ENCODE peak calls at places on chromosomes 1 and 21, in five cellular contexts. Z is AG04450, D is spleen, A is thoracic aorta, O is lower lobe of right lung. U is an unnamed sample. For H3K27me3, the result is how much of the 10 kb centered on the place peaks cover.

GRCh38 chr1:154847891-154848290 is 22.2 kb downstream of the KCNN3 start:
- DNase-seq in O (no peak), A (no peak), D (no peak), Z (no peak), U (no peak)

GRCh38 chr1:119673171-119673940 is 25.3 kb upstream of the ZNF697 start:
- DNase-seq in O (no peak), Z (no peak), A (no peak), D (no peak), U (no peak)

GRCh38 chr1:40820911-40821693 is 37.5 kb downstream of the KCNQ4 start:
- DNase-seq in Z (no peak), D (no peak), A (no peak), O (no peak), U (no peak)

GRCh38 chr1:227661495-227661894 is 73.6 kb downstream of the JMJD4 start:
- DNase-seq in O (no peak), Z (no peak), A (no peak), D (no peak), U (no peak)

GRCh38 chr1:24925082-24925779 is 4.8 kb downstream of the RUNX3 start:
- DNase-seq in O (no peak), A (no peak), Z (no peak), D (no peak), U (no peak)

GRCh38 chr1:67135354-67135753 is 584 bp upstream of the C1orf141 start:
- DNase-seq in O (no peak), A (no peak), D (no peak), Z (peak), U (no peak)

GRCh38 chr1:145872421-145872891 is 13.2 kb downstream of the ANKRD35 start:
- DNase-seq in Z (no peak), D (peak), A (no peak), O (no peak), U (no peak)

GRCh38 chr21:41914358-41914757 is 35.2 kb upstream of the PRDM15 start:
- DNase-seq in O (no peak), A (no peak), Z (no peak), D (no peak), U (no peak)

GRCh38 chr1:150748859-150749719 is 16.5 kb downstream of the CTSS start:
- DNase-seq in Z (no peak), A (no peak), D (no peak), O (no peak), U (no peak)

GRCh38 chr1:3135073-3135745 is 66.2 kb downstream of the PRDM16 start:
- DNase-seq in Z (no peak), A (no peak), D (no peak), O (no peak), U (no peak)

GRCh38 chr1:111045033-111045722 is 81.5 kb upstream of the LRIF1 start:
- DNase-seq in O (no peak), D (no peak), A (no peak), Z (no peak), U (peak)

GRCh38 chr21:41726970-41727783 is 39.7 kb downstream of the RIPK4 start:
- DNase-seq in Z (no peak), D (no peak), A (peak), O (no peak), U (peak)

GRCh38 chr21:41112740-41113692 is 54.9 kb upstream of the BACE2 start:
- DNase-seq in D (no peak), A (no peak), O (no peak), Z (peak), U (no peak)

GRCh38 chr1:109799445-109799844 is 35.7 kb upstream of the EPS8L3 start:
- DNase-seq in O (no peak), D (no peak), Z (no peak), A (no peak), U (no peak)

GRCh38 chr1:161930064-161930463 is 93.6 kb downstream of the OLFML2B start:
- DNase-seq in Z (no peak), O (no peak), D (no peak), A (no peak), U (no peak)

GRCh38 chr21:33767236-33767635 is 124.9 kb downstream of the ITSN1 start:
- DNase-seq in Z (no peak), O (no peak), A (no peak), D (no peak), U (no peak)

GRCh38 chr21:40886931-40887330 is 40.0 kb upstream of the DSCAM start:
- DNase-seq in O (no peak), Z (no peak), A (no peak), D (no peak), U (peak)

GRCh38 chr21:26795866-26796329 is 49.3 kb downstream of the ADAMTS1 start:
- DNase-seq in A (no peak), D (no peak), Z (peak), O (no peak), U (no peak)

GRCh38 chr1:117198097-117198496 is 12.6 kb downstream of the VTCN1 start:
- DNase-seq in D (no peak), Z (no peak), A (no peak), O (no peak), U (no peak)

GRCh38 chr1:216086678-216087077 is 336.6 kb downstream of the USH2A start:
- DNase-seq in D (no peak), Z (no peak), A (no peak), O (no peak), U (no peak)

GRCh38 chr21:42456457-42456856 is 39.6 kb downstream of the RSPH1 start:
- DNase-seq in Z (no peak), A (no peak), O (no peak), D (peak), U (no peak)

GRCh38 chr1:33468972-33469371 is 3.5 kb upstream of the ZSCAN20 start:
- DNase-seq in Z (no peak), O (no peak), A (no peak), D (no peak), U (no peak)

GRCh38 chr1:220956861-220957605 is 77.8 kb downstream of the HLX start:
- DNase-seq in Z (peak), A (no peak), D (no peak), O (no peak), U (no peak)

GRCh38 chr1:228448372-228448771 is 31.7 kb upstream of the TRIM17 start:
- DNase-seq in Z (no peak), A (no peak), O (no peak), D (no peak), U (peak)

GRCh38 chr1:95451054-95451453 is 217.0 kb downstream of the RWDD3 start:
- DNase-seq in Z (no peak), A (no peak), D (no peak), O (no peak), U (peak)

GRCh38 chr1:28719332-28719619 is 17.5 kb upstream of the YTHDF2 start:
- DNase-seq in D (no peak), A (no peak), O (no peak), Z (no peak), U (no peak)

GRCh38 chr1:153773004-153773921 is 1.9 kb upstream of the SLC27A3 start:
- DNase-seq in Z (no peak), A (no peak), D (peak), O (no peak), U (no peak)

GRCh38 chr1:37434292-37434907 is 40.0 kb upstream of the ZC3H12A start:
- DNase-seq in Z (no peak), A (no peak), D (peak), O (peak), U (peak)

GRCh38 chr1:64363116-64363515 is 106.8 kb upstream of the CACHD1 start:
- DNase-seq in D (no peak), O (no peak), Z (no peak), A (no peak), U (no peak)

GRCh38 chr1:197980457-197980856 is 63.3 kb downstream of the LHX9 start:
- DNase-seq in O (no peak), A (no peak), D (no peak), Z (no peak), U (no peak)

GRCh38 chr1:2242814-2243725 is 15.0 kb downstream of the SKI start:
- DNase-seq in O (peak), Z (no peak), A (no peak), D (no peak), U (no peak)

GRCh38 chr21:43890042-43890441 is 25.0 kb downstream of the AGPAT3 start:
- DNase-seq in Z (no peak), A (no peak), D (peak), O (no peak), U (no peak)

GRCh38 chr1:115837762-115838421 is 3.0 kb downstream of the NHLH2 start:
- DNase-seq in D (no peak), Z (no peak), O (no peak), A (no peak), U (no peak)
- H3K4me3 ChIP-seq in D (no peak), Z (no peak), O (peak), A (peak), U (no peak)

DNA sequence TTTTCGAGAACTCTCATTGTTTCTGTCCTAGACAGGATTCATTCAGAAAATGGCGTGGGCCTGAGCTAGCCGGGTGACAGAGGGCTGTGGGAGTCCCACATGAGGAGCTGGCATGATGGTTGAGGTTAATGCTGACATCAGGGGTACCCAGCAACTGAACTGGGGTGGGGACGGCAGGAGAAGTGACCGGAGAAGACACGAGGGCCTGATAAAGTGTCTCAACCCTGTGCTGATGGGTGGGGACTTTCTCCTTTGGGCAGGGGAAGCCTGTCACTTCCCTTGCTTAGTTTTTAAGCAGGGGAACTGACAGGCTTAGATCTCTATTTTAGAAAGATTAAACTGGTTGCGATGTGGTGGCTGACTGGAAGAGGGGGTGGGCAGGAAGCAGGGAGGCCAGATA is 14.6 kb downstream of the CHIT1 start:
- DNase-seq in A (no peak), Z (no peak), O (no peak), D (no peak), U (no peak)
- TF ChIP-seq CTCF in A (no peak), Z (no peak), O (no peak), D (no peak), U (no peak)

GRCh38 chr1:21669287-21670058 is at the start of gene RAP1GAP:
- DNase-seq in Z (no peak), D (peak), A (no peak), O (peak), U (peak)
- H3K27me3 ChIP-seq in Z (half or more), D (half or more), A (under half), O (half or more), U (under half)

DNA sequence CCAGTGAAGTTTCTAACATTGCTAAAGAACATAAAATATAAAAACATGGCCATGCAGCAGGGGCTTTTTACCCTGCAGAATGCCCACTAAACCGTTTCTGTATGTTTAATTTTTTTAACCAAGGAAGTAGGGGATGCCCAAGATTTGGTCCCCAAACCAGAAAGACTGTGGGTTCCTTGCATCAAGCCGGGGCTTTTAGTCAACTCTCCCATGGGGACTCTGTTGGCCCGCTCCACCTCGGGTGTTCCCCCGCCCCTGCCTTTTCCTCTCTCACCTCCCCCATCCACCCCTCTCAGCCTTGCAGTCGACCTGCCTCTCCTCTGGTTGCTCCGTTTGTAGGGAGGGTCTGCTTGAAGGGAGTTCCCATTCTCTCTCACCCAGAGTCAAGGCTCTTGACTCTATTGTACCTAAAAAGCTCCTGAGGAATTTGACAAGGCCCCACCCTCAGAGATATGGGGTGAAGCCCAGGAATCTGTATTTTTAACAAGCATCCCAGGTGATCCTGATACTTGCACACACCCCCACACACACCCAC is 117.5 kb downstream of the TOMM20 start:
- DNase-seq in A (no peak), O (no peak), Z (no peak), D (no peak), U (no peak)
- H3K4me3 ChIP-seq in A (no peak), O (no peak), Z (no peak), D (no peak), U (no peak)

DNA sequence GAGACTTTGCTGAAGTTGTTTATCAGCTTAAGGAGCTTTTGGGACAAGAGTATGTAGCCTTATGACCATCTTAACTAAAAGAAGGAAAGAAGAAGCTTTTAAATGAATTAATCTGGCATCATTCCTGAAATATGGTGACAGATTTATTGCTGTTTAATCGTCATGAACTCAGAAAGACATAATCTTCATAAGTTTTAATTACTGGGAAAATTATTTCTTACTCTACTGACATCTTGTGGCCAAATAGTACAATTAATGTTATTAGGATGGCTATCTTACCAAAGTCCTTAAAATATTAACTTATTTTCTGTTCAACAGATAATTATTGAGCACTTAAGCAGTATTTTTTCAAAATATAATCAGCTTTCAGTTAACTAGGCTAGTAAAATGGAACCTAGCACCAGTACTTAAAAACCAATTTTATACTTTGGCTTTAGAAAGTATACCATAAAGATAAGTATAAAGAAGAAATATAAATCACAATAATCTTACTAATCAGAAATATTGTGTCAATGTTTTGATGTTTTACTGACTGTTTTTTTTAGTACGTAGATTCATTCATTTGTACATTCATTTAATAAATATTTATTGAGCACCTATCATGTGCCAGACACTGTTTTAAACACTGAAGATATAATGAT is 34.7 kb upstream of the GPR25 start:
- DNase-seq in O (no peak), D (no peak), Z (no peak), A (no peak), U (no peak)
- TF ChIP-seq CTCF in O (peak), D (peak), Z (peak), A (peak), U (peak)

GRCh38 chr1:7121622-7121988 is 336.4 kb downstream of the CAMTA1 start:
- DNase-seq in Z (no peak), D (no peak), O (no peak), A (peak), U (no peak)
- H3K27me3 ChIP-seq in Z (under half), D (under half), O (under half), A (under half), U (under half)

DNA sequence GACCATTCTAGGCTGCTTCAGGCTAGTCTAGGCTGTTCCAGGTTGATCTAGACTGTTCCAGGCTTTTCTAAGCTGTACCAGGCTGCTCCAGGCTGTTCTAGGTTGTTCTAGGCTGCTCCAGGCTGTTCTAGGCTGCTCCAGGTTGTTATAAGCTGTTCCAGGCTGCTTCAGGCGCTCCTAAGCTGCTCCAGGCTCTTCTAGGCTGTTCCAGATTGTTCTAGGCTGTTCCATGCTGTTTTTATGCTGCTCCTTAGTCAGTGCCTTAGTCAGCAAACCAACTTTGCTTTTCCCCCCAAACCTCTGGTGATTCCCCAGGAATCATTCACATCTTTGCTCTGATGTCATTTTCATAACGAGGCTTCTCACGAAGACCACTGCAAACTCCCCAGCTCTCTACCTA is 171.4 kb upstream of the GALNT2 start:
- DNase-seq in A (no peak), D (no peak), Z (no peak), O (no peak), U (no peak)
- H3K4me3 ChIP-seq in A (no peak), D (no peak), Z (no peak), O (no peak), U (no peak)

GRCh38 chr1:9128520-9129371 is at the start of gene GPR157:
- DNase-seq in D (peak), Z (no peak), O (peak), A (peak), U (peak)
- TF ChIP-seq CTCF in D (no peak), Z (peak), O (no peak), A (no peak), U (no peak)

DNA sequence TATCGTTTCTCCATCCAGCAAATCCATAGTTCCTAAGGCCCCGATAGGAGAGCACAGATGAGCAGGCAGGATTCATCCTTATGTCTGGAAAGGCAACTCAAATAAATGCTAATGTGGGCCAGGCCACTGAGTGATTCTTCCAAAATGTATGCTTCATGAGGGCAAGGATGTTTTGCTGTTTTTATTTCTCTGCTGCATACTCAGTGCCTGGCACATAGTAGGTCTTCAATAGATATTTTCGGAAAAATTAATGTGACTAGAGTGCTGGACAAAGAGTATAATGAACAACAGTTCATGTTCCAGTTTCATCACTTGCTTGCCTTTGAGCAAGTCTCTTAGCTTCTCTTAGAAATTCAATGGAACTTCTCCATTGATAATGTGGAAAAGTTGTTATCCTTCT is 357.7 kb downstream of the PRDM2 start:
- DNase-seq in D (no peak), O (no peak), A (no peak), Z (no peak), U (no peak)
- H3K27me3 ChIP-seq in D (under half), O (under half), A (under half), Z (under half), U (under half)

GRCh38 chr1:190452272-190452848 is 25.3 kb downstream of the BRINP3 start:
- DNase-seq in D (peak), Z (no peak), O (no peak), A (no peak), U (no peak)

GRCh38 chr1:190453550-190453949 is 24.1 kb downstream of the BRINP3 start:
- DNase-seq in O (no peak), Z (no peak), A (no peak), D (no peak), U (no peak)
- H3K4me3 ChIP-seq in O (no peak), Z (no peak), A (no peak), D (no peak), U (no peak)

U was measured in Caco-2.